ENCODE peak calls at places on chromosomes 11 and 22, in four cellular contexts. K, O, L and R are unnamed samples.

GRCh38 chr11:118628432-118628831 is 21.0 kb downstream of the PHLDB1 start:
- DNase-seq in K (no peak), O (no peak), L (no peak), R (no peak)

GRCh38 chr22:45336971-45337431 is 27.3 kb downstream of the FAM118A start:
- DNase-seq in K (no peak), O (no peak), L (no peak), R (no peak)

GRCh38 chr22:45223304-45224117 is 17.2 kb downstream of the KIAA0930 start:
- DNase-seq in K (no peak), O (no peak), L (no peak), R (no peak)

GRCh38 chr11:123438191-123438627 is 8.1 kb downstream of the GRAMD1B start:
- DNase-seq in K (no peak), O (peak; percentile 51), L (no peak), R (peak; percentile 23)

GRCh38 chr11:5197538-5197937 is 2.9 kb downstream of the OR51V1 start:
- DNase-seq in K (no peak), O (no peak), L (no peak), R (no peak)

GRCh38 chr22:28034760-28035401 is 115.8 kb upstream of the PITPNB start:
- DNase-seq in K (peak; percentile 52), O (no peak), L (peak; percentile 58), R (no peak)

GRCh38 chr11:128318856-128319474 is 268.4 kb downstream of the ETS1 start:
- DNase-seq in K (no peak), O (no peak), L (peak; percentile 41), R (no peak)

GRCh38 chr22:27766679-27767078 is 34.9 kb downstream of the MN1 start:
- DNase-seq in K (no peak), O (no peak), L (no peak), R (no peak)

GRCh38 chr11:109490953-109491733 is 69.2 kb downstream of the C11orf87 start:
- DNase-seq in K (no peak), O (no peak), L (no peak), R (no peak)

GRCh38 chr11:117438371-117439000 is 110.8 kb downstream of the CEP164 start:
- DNase-seq in K (no peak), O (no peak), L (peak; percentile 4), R (no peak)

GRCh38 chr11:13016415-13016814 is 7.3 kb downstream of the RASSF10 start:
- DNase-seq in K (no peak), O (no peak), L (no peak), R (no peak)

GRCh38 chr11:27716850-27717249 is 16.6 kb upstream of the BDNF start:
- DNase-seq in K (no peak), O (no peak), L (no peak), R (no peak)

GRCh38 chr11:129320485-129320884 is 55.2 kb upstream of the BARX2 start:
- DNase-seq in K (no peak), O (no peak), L (no peak), R (no peak)

GRCh38 chr22:50530280-50530856 is 556 bp upstream of the TYMP start:
- DNase-seq in K (no peak), O (peak; percentile 86), L (no peak), R (peak; percentile 50)

GRCh38 chr22:41146573-41146972 is 54.2 kb downstream of the EP300 start:
- DNase-seq in K (no peak), O (no peak), L (no peak), R (no peak)

GRCh38 chr11:33214187-33214586 is 43.0 kb upstream of the HIPK3 start:
- DNase-seq in K (no peak), O (no peak), L (no peak), R (no peak)

GRCh38 chr11:116119158-116119557 is 614.9 kb upstream of the CADM1 start:
- DNase-seq in K (no peak), O (no peak), L (no peak), R (no peak)

GRCh38 chr11:112128483-112129121 is 35.3 kb downstream of the IL18 start:
- DNase-seq in K (no peak), O (no peak), L (peak; percentile 65), R (no peak)

GRCh38 chr11:14672635-14673034 is 29.0 kb downstream of the PDE3B start:
- DNase-seq in K (no peak), O (no peak), L (peak; percentile 12), R (no peak)